ENCODE peak calls at places on chromosomes 12 and 14, in four cellular contexts. E is fibroblast of lung, O is heart right ventricle, P is body of pancreas. L is an unnamed sample.

GRCh38 chr14:98651042-98651441 is 621.0 kb downstream of the BCL11B start:
- DNase-seq in P (no peak), O (no peak), E (no peak), L (no peak)

GRCh38 chr14:65877187-65877586 is 464.7 kb downstream of the FUT8 start:
- DNase-seq in P (no peak), O (no peak), E (no peak), L (no peak)

GRCh38 chr12:110639336-110640178 is 25.6 kb downstream of the TCTN1 start:
- DNase-seq in P (no peak), O (no peak), E (peak; percentile 79), L (no peak)

GRCh38 chr12:116599285-116600122 is 40.3 kb downstream of the MAP1LC3B2 start:
- DNase-seq in O (peak; percentile 84), P (peak; percentile 83), E (peak; percentile 83), L (peak; percentile 89)

GRCh38 chr12:87094356-87094755 is 838.2 kb upstream of the MGAT4C start:
- DNase-seq in O (no peak), P (no peak), E (no peak), L (no peak)

GRCh38 chr14:96792581-96792980 is 4.6 kb upstream of the VRK1 start:
- DNase-seq in E (no peak), O (no peak), P (no peak), L (no peak)

GRCh38 chr14:58299665-58300202 is 1.4 kb downstream of the ARID4A start:
- DNase-seq in P (no peak), E (no peak), O (no peak), L (no peak)

GRCh38 chr14:58904771-58905170 is 267.0 kb downstream of the DACT1 start:
- DNase-seq in P (no peak), E (no peak), O (no peak), L (no peak)

GRCh38 chr12:58668831-58669230 is 251.5 kb downstream of the LRIG3 start:
- DNase-seq in O (no peak), E (no peak), P (no peak), L (no peak)

GRCh38 chr14:103021817-103022668 is 35.3 kb downstream of the CDC42BPB start:
- DNase-seq in P (no peak), O (no peak), E (peak; percentile 31), L (no peak)

GRCh38 chr12:107093547-107094448 is at the start of gene CRY1:
- DNase-seq in O (peak; percentile 96), E (peak; percentile 95), P (peak; percentile 96), L (peak; percentile 96)

GRCh38 chr14:24299255-24300191 is at the start of the genes DHRS1 and NOP9:
- DNase-seq in E (peak; percentile 87), O (peak; percentile 91), P (peak; percentile 92), L (peak; percentile 93)
- TF ChIP-seq CTCF in E (no peak), O (no peak), P (no peak), L (no peak)

DNA sequence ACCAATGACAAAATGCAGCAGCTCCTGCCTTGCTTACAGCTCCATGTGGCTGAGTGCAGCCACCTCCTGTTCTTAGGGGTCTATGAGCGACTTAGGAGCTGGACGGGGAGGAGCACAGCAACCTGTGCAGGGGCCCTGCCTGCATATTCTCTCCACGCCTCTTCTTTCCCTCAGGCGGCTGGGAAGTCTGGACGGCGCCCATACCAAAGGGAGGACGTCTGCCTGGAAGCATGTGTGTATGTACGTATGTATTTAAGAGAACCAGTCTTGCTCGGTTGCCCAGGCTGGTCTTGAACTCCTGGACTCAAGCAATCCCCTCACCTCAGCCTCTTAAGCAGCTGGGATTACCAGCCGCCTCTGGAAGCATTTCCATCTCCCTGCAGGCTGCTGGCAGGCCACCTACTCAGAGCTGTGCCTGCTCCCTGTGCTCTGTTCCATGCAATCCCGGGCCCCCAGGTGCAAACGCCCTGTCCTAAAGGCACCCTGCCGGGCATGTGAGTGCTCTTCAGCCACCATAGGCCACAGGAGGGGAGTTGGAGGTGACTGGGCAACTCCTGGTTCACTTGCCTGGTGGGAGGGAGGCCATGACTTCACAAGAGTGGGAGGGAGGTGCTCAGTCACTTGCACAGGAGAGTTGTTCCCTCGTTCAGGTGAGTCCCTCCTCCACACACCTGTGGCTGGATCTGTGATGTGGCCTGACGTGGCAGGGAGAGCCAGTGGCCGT is 44.3 kb downstream of the KCNA5 start:
- DNase-seq in P (no peak), O (no peak), E (no peak), L (no peak)
- H3K27me3 ChIP-seq in P (no peaks in the 10 kb centered on the region), O (peaks cover 4% of the 10 kb centered on the region), E (no peaks in the 10 kb centered on the region), L (no peaks in the 10 kb centered on the region)

DNA sequence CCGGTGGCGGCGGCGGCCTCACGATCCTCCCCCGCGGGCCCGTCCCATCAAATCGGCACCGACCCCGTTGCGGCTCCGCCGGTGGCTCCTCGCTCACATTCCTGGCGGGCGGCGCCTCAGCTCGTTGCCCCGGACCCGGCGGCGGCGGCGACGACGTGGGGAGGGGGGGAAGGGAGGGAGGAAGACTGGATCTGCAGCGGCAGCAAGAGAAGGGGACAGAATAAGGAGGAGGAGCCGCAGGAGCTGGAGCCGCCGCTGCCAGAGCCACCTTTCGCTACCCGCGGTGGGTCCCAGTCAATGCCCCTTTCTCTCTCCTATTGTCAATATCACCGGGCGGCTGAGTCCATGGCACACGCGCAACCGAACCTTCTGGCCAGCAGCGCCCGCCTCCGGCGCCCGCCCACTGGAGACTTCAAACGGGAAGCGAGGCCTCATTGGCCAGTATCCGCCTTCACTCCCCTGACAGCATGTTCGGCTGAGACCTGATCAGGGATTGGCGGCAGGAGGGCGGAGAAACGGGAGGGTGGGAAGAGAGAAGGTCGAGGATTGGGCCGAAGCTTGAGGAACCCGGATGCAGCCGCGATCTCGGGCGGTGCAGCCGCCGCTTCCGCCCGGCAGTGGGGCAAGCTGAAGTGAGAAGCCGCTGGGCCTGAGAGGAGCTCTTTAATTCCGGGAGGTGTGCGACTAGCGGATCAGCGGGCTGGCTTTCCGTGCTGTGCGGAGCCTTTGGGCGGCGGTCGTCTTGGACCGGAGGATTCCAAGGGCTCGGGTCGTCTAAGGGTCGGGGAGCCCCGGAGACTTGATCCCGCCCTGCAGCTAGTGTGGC is at the start of gene PPP2R5E:
- DNase-seq in P (peak; percentile 97), E (peak; percentile 99), O (peak; percentile 99), L (peak; percentile 98)
- H3K27ac ChIP-seq in P (peak within 1 kb of the TSS; percentile 93), E (peak within 1 kb of the TSS; percentile 75), O (peak within 1 kb of the TSS; percentile 88), L (peak within 1 kb of the TSS; percentile 87)

DNA sequence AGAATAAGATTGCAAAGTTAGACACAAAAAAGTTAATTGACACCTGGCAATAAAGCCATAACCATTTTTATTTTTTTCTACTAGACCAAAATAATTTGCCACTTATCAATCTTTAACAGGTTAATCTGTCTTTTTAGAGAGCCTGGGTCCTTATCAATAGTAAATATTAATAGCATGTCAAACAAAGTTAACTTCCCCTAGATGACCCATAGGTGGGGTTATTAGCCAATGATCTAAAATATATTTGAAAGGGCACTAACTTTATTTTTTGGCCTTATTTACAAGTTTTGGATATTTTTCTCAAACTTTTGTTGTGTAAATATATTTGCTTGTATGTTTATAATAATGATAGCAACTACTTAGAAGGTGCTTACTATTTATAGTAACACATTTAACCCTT is 3.9 kb downstream of the ANKRD33 start:
- DNase-seq in P (no peak), E (peak; percentile 51), O (no peak), L (no peak)
- TF ChIP-seq CTCF in P (peak; percentile 47), E (no peak), O (peak; percentile 61), L (peak; percentile 49)

DNA sequence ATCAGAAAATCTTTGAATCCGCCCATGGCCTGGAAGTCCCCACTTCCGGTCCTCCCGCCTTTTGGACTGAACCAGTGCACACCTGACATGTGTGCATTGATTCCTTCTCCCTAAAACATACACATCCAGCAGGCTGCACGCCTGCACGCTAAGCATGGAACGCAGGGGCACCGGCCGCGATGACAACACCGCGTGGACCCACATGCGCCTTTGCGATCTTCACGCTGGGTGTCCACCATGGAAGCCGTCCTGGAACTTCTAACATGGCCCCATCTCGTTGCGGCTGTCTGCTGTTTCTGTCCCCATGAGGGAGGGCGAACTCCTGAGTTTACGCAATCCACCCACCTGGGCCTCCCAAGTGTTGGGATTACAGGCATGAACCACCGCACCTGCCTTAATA is 73.7 kb downstream of the GALNT9 start:
- DNase-seq in E (no peak), P (no peak), O (no peak), L (no peak)
- H3K27me3 ChIP-seq in E (no peaks in the 10 kb centered on the region), P (no peaks in the 10 kb centered on the region), O (peaks cover 10% of the 10 kb centered on the region), L (no peaks in the 10 kb centered on the region)

GRCh38 chr14:75442642-75443041 is 14.8 kb downstream of the JDP2 start:
- DNase-seq in E (no peak), O (no peak), P (no peak), L (no peak)

GRCh38 chr14:75439989-75440388 is 12.2 kb downstream of the JDP2 start:
- DNase-seq in O (no peak), P (no peak), E (no peak), L (no peak)

GRCh38 chr14:75442166-75442565 is 14.3 kb downstream of the JDP2 start:
- DNase-seq in P (no peak), E (no peak), O (no peak), L (no peak)

GRCh38 chr14:75441731-75442130 is 13.9 kb downstream of the JDP2 start:
- DNase-seq in P (no peak), O (no peak), E (no peak), L (no peak)

DNA sequence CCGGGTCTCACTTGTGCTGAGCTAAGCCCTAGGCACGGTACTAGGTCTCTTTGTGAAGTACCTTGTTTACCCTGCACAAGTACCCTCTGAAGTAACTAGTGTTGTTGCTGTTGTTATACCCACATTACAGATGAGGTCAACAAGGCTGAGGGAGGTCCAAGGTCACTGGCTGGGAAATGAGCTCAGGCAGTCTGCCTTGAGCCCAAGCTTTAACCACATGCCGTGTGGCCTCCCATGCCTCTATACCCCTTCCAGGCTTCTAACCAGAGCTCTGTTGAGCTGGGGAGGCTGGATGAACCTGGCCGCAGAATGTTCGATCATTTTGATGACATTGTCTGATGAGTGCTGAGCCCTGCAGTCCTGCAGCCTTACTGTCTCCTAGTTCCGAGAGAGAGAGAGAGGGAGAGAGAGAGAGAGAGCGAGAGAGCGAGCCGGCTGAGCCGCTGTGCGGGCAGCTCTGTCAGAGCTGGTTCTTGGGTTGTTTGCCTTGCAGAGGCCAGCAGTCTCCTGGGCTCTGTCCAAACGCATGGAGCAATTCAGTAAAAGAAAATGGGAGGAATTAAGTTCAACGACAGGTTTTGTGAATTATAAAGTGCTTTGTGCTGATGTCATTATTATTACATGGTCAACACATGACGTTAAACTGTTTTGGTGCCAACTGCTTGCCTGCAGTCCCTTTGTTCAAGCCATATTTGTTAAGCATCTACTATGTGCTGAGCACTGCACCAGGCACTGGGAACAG is 13.1 kb downstream of the JDP2 start:
- DNase-seq in O (peak; percentile 49), P (peak; percentile 79), E (peak; percentile 95), L (peak; percentile 79)
- H3K27ac ChIP-seq in O (peak overlapping the region; percentile 61), P (peak overlapping the region; percentile 76), E (peak overlapping the region; percentile 82), L (peak overlapping the region; percentile 71)